ENCODE peak calls at places on chromosome 15, in four cellular contexts. C is A549, I is endothelial cell of umbilical vein, T is K562. N is an unnamed sample.
A peak's percentile ranks its signal among the peaks of the same experiment; 100 is the strongest.

GRCh38 chr15:56653787-56654186 is 79.5 kb downstream of the ZNF280D start:
- DNase-seq in C (no peak), I (peak; percentile 74), T (no peak), N (no peak)

GRCh38 chr15:59237119-59237853 is 30.6 kb downstream of the LDHAL6B start:
- DNase-seq in C (no peak), I (peak; percentile 84), T (no peak), N (no peak)

GRCh38 chr15:60945196-60945595 is 283.9 kb downstream of the RORA start:
- DNase-seq in C (no peak), I (peak; percentile 70), T (no peak), N (peak; percentile 76)

GRCh38 chr15:81091889-81092558 is 42.0 kb upstream of the CFAP161 start:
- DNase-seq in C (peak; percentile 34), I (peak; percentile 95), T (peak; percentile 36), N (no peak)

GRCh38 chr15:90211440-90212168 is 10.5 kb downstream of the SEMA4B start:
- DNase-seq in C (peak; percentile 88), I (peak; percentile 32), T (peak; percentile 29), N (peak; percentile 51)

GRCh38 chr15:65374831-65375401 is 2.9 kb downstream of the IGDCC3 start:
- DNase-seq in C (no peak), I (no peak), T (no peak), N (no peak)

GRCh38 chr15:93330862-93331544 is 242.0 kb upstream of the RGMA start:
- DNase-seq in C (no peak), I (no peak), T (no peak), N (no peak)

GRCh38 chr15:99181544-99181943 is 67.8 kb downstream of the TTC23 start:
- DNase-seq in C (no peak), I (no peak), T (no peak), N (no peak)

GRCh38 chr15:101808201-101808600 is 3.8 kb upstream of the OR4F15 start:
- DNase-seq in C (no peak), I (no peak), T (no peak), N (no peak)

GRCh38 chr15:77630956-77631789 is 1.5 kb downstream of the LINGO1 start:
- DNase-seq in C (peak; percentile 25), I (peak; percentile 12), T (no peak), N (peak; percentile 30)

GRCh38 chr15:39267685-39268084 is 313.2 kb upstream of the THBS1 start:
- DNase-seq in C (no peak), I (peak; percentile 59), T (no peak), N (no peak)

GRCh38 chr15:30990036-30990435 is 1.4 kb downstream of the MTMR10 start:
- DNase-seq in C (peak; percentile 46), I (peak; percentile 23), T (no peak), N (no peak)

GRCh38 chr15:73802336-73803105 is 49.4 kb upstream of the INSYN1 start:
- DNase-seq in C (no peak), I (no peak), T (no peak), N (peak; percentile 78)

GRCh38 chr15:29268706-29269484 is 727 bp downstream of the NSMCE3 start:
- DNase-seq in C (peak; percentile 53), I (peak; percentile 6), T (peak; percentile 28), N (peak; percentile 31)

GRCh38 chr15:62742409-62743171 is 300.0 kb upstream of the TPM1 start:
- DNase-seq in C (peak; percentile 84), I (peak; percentile 64), T (peak; percentile 56), N (peak; percentile 77)

GRCh38 chr15:96629501-96629900 is 299.0 kb downstream of the NR2F2 start:
- DNase-seq in C (no peak), I (no peak), T (no peak), N (peak; percentile 5)

GRCh38 chr15:45871121-45871855 is 236.5 kb downstream of the SQOR start:
- DNase-seq in C (no peak), I (peak; percentile 7), T (no peak), N (no peak)

GRCh38 chr15:31522056-31522455 is 195.4 kb downstream of the KLF13 start:
- DNase-seq in C (no peak), I (no peak), T (no peak), N (no peak)

GRCh38 chr15:85785887-85786777 is 8.6 kb downstream of the KLHL25 start:
- DNase-seq in C (peak; percentile 31), I (peak; percentile 28), T (no peak), N (peak; percentile 92)

GRCh38 chr15:85754993-85755392 is 39.7 kb downstream of the KLHL25 start:
- DNase-seq in C (no peak), I (no peak), T (no peak), N (no peak)

GRCh38 chr15:47349179-47349578 is 368.1 kb upstream of the SEMA6D start:
- DNase-seq in C (no peak), I (no peak), T (no peak), N (no peak)

GRCh38 chr15:73717206-73717605 is 33.0 kb downstream of the CD276 start:
- DNase-seq in C (no peak), I (no peak), T (no peak), N (no peak)

GRCh38 chr15:72797338-72797689 is 13.8 kb upstream of the ADPGK start:
- DNase-seq in C (no peak), I (no peak), T (no peak), N (no peak)

GRCh38 chr15:48974865-48975264 is 11.1 kb upstream of the SHC4 start:
- DNase-seq in C (peak; percentile 14), I (peak; percentile 5), T (peak; percentile 32), N (no peak)

GRCh38 chr15:25852696-25853524 is 10.2 kb downstream of the ATP10A start:
- DNase-seq in C (peak; percentile 10), I (no peak), T (no peak), N (no peak)

GRCh38 chr15:57130956-57131355 is 212.5 kb downstream of the TCF12 start:
- DNase-seq in C (no peak), I (no peak), T (no peak), N (no peak)

GRCh38 chr15:86135030-86135429 is 55.4 kb downstream of the AGBL1 start:
- DNase-seq in C (no peak), I (no peak), T (no peak), N (no peak)

GRCh38 chr15:98548172-98548971 is 100.0 kb upstream of the IGF1R start:
- DNase-seq in C (peak; percentile 72), I (peak; percentile 53), T (no peak), N (peak; percentile 67)

GRCh38 chr15:59294961-59295741 is 77.5 kb downstream of the MYO1E start:
- DNase-seq in C (peak; percentile 91), I (peak; percentile 83), T (no peak), N (peak; percentile 34)

GRCh38 chr15:41887893-41888292 is 6.0 kb downstream of the SPTBN5 start:
- DNase-seq in C (no peak), I (no peak), T (no peak), N (no peak)

GRCh38 chr15:58574612-58575011 is 142.8 kb downstream of the LIPC start:
- DNase-seq in C (peak; percentile 70), I (no peak), T (no peak), N (no peak)

GRCh38 chr15:55587321-55588069 is 650 bp downstream of the PYGO1 start:
- DNase-seq in C (peak; percentile 59), I (peak; percentile 49), T (no peak), N (peak; percentile 26)

GRCh38 chr15:98628216-98628615 is 20.1 kb upstream of the IGF1R start:
- DNase-seq in C (no peak), I (no peak), T (no peak), N (no peak)

GRCh38 chr15:42490743-42491539 is at the start of gene ZNF106:
- DNase-seq in C (peak; percentile 85), I (peak; percentile 93), T (peak; percentile 96), N (peak; percentile 86)

GRCh38 chr15:63987979-63988378 is 58.3 kb downstream of the DAPK2 start:
- DNase-seq in C (no peak), I (no peak), T (no peak), N (no peak)
- TF ChIP-seq POLR2A in C (no peak), I (no peak), T (no peak), N (no peak)

GRCh38 chr15:82944840-82945239 is 7.7 kb downstream of the HOMER2 start:
- DNase-seq in C (no peak), I (no peak), T (no peak), N (peak; percentile 87)

GRCh38 chr15:82946155-82946701 is 6.3 kb downstream of the HOMER2 start:
- DNase-seq in C (no peak), I (no peak), T (no peak), N (peak; percentile 37)

GRCh38 chr15:82944038-82944437 is 8.5 kb downstream of the HOMER2 start:
- DNase-seq in C (no peak), I (no peak), T (no peak), N (no peak)

GRCh38 chr15:82943176-82943575 is 9.3 kb downstream of the HOMER2 start:
- DNase-seq in C (peak; percentile 48), I (no peak), T (no peak), N (no peak)

DNA sequence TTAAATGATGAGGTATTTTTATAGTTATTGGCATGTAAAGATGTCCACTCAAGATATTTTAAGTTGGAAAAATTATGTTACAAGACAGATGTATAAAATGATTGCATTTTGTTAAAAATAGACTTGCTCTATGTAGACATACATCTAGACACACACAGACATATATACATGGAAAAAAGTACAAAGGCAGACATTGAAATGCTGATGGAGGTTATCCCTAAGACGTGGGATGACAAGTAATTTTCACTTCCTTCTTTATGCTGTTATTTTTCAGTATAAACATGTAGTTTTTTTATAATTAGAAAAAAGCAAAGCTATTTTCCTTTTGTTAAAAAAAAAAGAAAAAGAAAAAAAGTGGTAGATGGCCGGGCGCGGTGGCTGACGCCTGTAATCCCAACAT is 7.2 kb downstream of the HOMER2 start:
- DNase-seq in C (no peak), I (no peak), T (no peak), N (no peak)
- H3K27ac ChIP-seq in C (no peak overlapping the region), I (no peak overlapping the region), T (no peak overlapping the region), N (peak overlapping the region; percentile 74)

GRCh38 chr15:94877833-94878232 is 646.5 kb downstream of the MCTP2 start:
- DNase-seq in C (no peak), I (no peak), T (no peak), N (no peak)
- H3K9me3 ChIP-seq in C (peaks cover 15% of the 10 kb centered on the region), I (no peaks in the 10 kb centered on the region), T (peaks cover 7% of the 10 kb centered on the region), N (no peaks in the 10 kb centered on the region)

GRCh38 chr15:44715142-44715796 is 4.0 kb downstream of the B2M start:
- DNase-seq in C (no peak), I (no peak), T (no peak), N (no peak)
- TF ChIP-seq POLR2A in C (no peak), I (no peak), T (no peak), N (no peak)

DNA sequence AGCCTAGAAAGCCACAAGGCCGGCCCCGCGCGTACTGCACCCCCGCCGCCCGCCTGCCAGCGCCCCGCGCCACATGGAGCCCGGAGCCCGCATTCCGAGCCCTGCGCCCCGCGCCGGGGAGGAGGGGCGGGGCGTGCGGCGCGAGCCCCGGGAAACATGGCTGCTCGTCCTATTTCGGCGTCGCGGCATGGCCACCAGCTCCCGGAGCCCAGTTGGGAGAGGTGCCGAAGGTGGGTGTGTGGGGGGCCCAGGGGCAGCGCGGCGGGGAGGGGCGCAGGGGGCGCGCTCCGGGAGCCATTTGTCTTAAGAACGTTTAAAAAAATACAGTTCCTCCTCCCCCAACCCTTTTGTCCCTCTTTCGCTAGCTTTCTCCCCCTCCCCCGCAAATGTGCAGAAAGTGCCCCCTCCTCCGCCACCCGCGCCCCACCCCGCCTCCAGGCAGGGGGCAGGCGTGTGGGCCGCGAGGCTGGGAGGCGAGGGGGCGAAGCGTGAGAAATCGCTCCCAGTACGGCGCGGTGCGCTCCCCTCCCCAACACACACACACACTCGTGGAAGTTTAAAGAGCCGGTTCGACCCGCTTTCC is 2.5 kb downstream of the ANP32A start:
- DNase-seq in C (peak; percentile 86), I (peak; percentile 77), T (peak; percentile 69), N (peak; percentile 70)
- H3K27ac ChIP-seq in C (peak overlapping the region; percentile 99), I (peak overlapping the region; percentile 33), T (peak overlapping the region; percentile 99), N (peak overlapping the region; percentile 100)